ENCODE peak calls at places on chromosomes 2 and 18, in seven cellular contexts. U is naive thymus-derived CD4-positive, alpha-beta T cell; T is NCI-H748 treated with DMSO at 0.1 percent for 48 hours; Z is smooth muscle cell of the brain vasculature; C is HEK293T; Q is occipital lobe; D is NCI-H526. I is an unnamed sample.

GRCh38 chr2:64708834-64709233 is 55.1 kb upstream of the SERTAD2 start:
- DNase-seq in C (no peak), T (no peak), U (no peak), Q (no peak), D (no peak), Z (no peak), I (no peak)

GRCh38 chr18:55153346-55153745 is 194.1 kb upstream of the CCDC68 start:
- DNase-seq in D (no peak), C (no peak), Q (no peak), Z (no peak), T (no peak), U (no peak), I (no peak)

GRCh38 chr2:74199871-74200305 is 1.5 kb downstream of the MTHFD2 start:
- DNase-seq in D (no peak), Z (no peak), U (no peak), Q (no peak), C (no peak), T (no peak), I (peak; percentile 28)

GRCh38 chr2:176105078-176105726 is 1.9 kb upstream of the HOXD11 start:
- DNase-seq in Q (no peak), D (no peak), T (no peak), U (no peak), Z (no peak), C (no peak), I (peak; percentile 38)

GRCh38 chr2:199206536-199206935 is 251.2 kb downstream of the SATB2 start:
- DNase-seq in U (no peak), Q (no peak), T (peak; percentile 14), Z (no peak), D (no peak), C (no peak), I (no peak)

GRCh38 chr2:147197754-147198153 is 647.1 kb upstream of the ACVR2A start:
- DNase-seq in T (no peak), D (no peak), Z (no peak), U (no peak), Q (no peak), C (no peak), I (no peak)

GRCh38 chr2:28488858-28489575 is 6.8 kb upstream of the PLB1 start:
- DNase-seq in T (no peak), Q (no peak), Z (no peak), U (no peak), C (no peak), D (no peak), I (no peak)

GRCh38 chr2:25418944-25419677 is 77.4 kb upstream of the DNMT3A start:
- DNase-seq in Z (no peak), U (no peak), T (no peak), C (no peak), D (no peak), Q (no peak), I (no peak)

GRCh38 chr18:9053814-9054213 is 48.7 kb upstream of the NDUFV2 start:
- DNase-seq in T (no peak), D (no peak), U (no peak), C (no peak), Z (no peak), Q (no peak), I (no peak)

GRCh38 chr18:61531182-61531581 is 198.0 kb downstream of the CDH20 start:
- DNase-seq in T (no peak), Z (no peak), D (no peak), Q (peak; percentile 12), C (no peak), U (no peak), I (no peak)

GRCh38 chr2:149645391-149645790 is 57.8 kb upstream of the MMADHC start:
- DNase-seq in Z (no peak), C (no peak), T (no peak), D (peak; percentile 1), Q (no peak), U (no peak), I (no peak)

GRCh38 chr2:36397728-36398413 is 42.3 kb downstream of the CRIM1 start:
- DNase-seq in D (no peak), C (no peak), U (no peak), T (no peak), Z (no peak), Q (no peak), I (peak; percentile 79)

GRCh38 chr2:113818382-113818951 is 62.0 kb upstream of the SLC35F5 start:
- DNase-seq in T (no peak), C (peak; percentile 39), Z (peak; percentile 87), D (no peak), Q (no peak), U (no peak), I (peak; percentile 84)

GRCh38 chr18:50720281-50720680 is 99.5 kb downstream of the MRO start:
- DNase-seq in T (no peak), C (no peak), D (no peak), Z (no peak), U (no peak), Q (no peak), I (no peak)

GRCh38 chr2:171811229-171811628 is 82.8 kb downstream of the SLC25A12 start:
- DNase-seq in Z (no peak), C (no peak), U (no peak), T (peak; percentile 62), D (peak; percentile 71), Q (no peak), I (peak; percentile 72)

GRCh38 chr2:225464346-225465025 is 65.0 kb downstream of the NYAP2 start:
- DNase-seq in U (no peak), C (no peak), Q (no peak), D (no peak), T (no peak), Z (no peak), I (peak; percentile 64)

GRCh38 chr2:175154670-175155082 is 13.3 kb downstream of the ATF2 start:
- DNase-seq in C (no peak), T (no peak), Z (peak; percentile 6), U (no peak), Q (no peak), D (no peak), I (no peak)

GRCh38 chr18:11518788-11519685 is 90.4 kb upstream of the SLC35G4 start:
- DNase-seq in U (no peak), C (peak; percentile 68), Z (no peak), T (peak; percentile 3), Q (no peak), D (peak; percentile 65), I (peak; percentile 87)

GRCh38 chr18:74631242-74632087 is 33.8 kb downstream of the ZNF407 start:
- DNase-seq in T (no peak), Q (no peak), D (no peak), Z (no peak), C (no peak), U (no peak), I (no peak)

GRCh38 chr2:105454801-105455485 is 56.1 kb upstream of the FHL2 start:
- DNase-seq in T (no peak), C (no peak), U (no peak), D (no peak), Z (peak; percentile 67), Q (no peak), I (peak; percentile 89)

GRCh38 chr2:63060079-63060482 is 9.5 kb downstream of the OTX1 start:
- DNase-seq in Q (no peak), Z (no peak), U (no peak), D (no peak), C (no peak), T (no peak), I (no peak)

GRCh38 chr2:169822785-169823392 is 1.8 kb downstream of the METTL5 start:
- DNase-seq in U (no peak), Z (no peak), C (no peak), D (no peak), Q (no peak), T (no peak), I (no peak)

GRCh38 chr2:190270298-190270697 is 49.3 kb downstream of the HIBCH start:
- DNase-seq in U (no peak), T (no peak), C (no peak), D (no peak), Z (no peak), Q (no peak), I (peak; percentile 83)

GRCh38 chr2:57396364-57397098 is 650.1 kb upstream of the VRK2 start:
- DNase-seq in Z (no peak), C (no peak), U (no peak), Q (no peak), T (no peak), D (no peak), I (no peak)

GRCh38 chr2:38178142-38178541 is 102.2 kb upstream of the CYP1B1 start:
- DNase-seq in Q (no peak), D (no peak), Z (peak; percentile 50), T (no peak), U (no peak), C (no peak), I (no peak)

GRCh38 chr18:3649559-3650426 is 199.8 kb downstream of the TGIF1 start:
- DNase-seq in U (no peak), T (no peak), D (no peak), Q (no peak), C (no peak), Z (no peak), I (no peak)

GRCh38 chr2:99777266-99777640 is 287.4 kb upstream of the REV1 start:
- DNase-seq in C (no peak), T (no peak), U (no peak), Q (no peak), D (no peak), Z (no peak), I (no peak)

GRCh38 chr18:76847926-76848325 is 25.6 kb downstream of the ZNF236 start:
- DNase-seq in Q (no peak), C (peak; percentile 26), Z (no peak), T (no peak), U (no peak), D (no peak), I (peak; percentile 34)

GRCh38 chr18:79525556-79526467 is 130.1 kb downstream of the NFATC1 start:
- DNase-seq in Q (no peak), Z (no peak), U (no peak), C (no peak), T (no peak), D (peak; percentile 48), I (no peak)

GRCh38 chr2:19189391-19189790 is 169.0 kb downstream of the OSR1 start:
- DNase-seq in C (no peak), Q (no peak), T (no peak), D (no peak), Z (no peak), U (no peak), I (no peak)

GRCh38 chr2:134406311-134406710 is 152.4 kb downstream of the MGAT5 start:
- DNase-seq in D (no peak), U (no peak), Q (no peak), C (no peak), Z (no peak), T (no peak), I (peak; percentile 12)

GRCh38 chr2:57947398-57947797 is 99.2 kb upstream of the VRK2 start:
- DNase-seq in D (no peak), C (no peak), Z (no peak), T (no peak), U (no peak), Q (no peak), I (no peak)

GRCh38 chr2:130813722-130814121 is 23.0 kb upstream of the ARHGEF4 start:
- DNase-seq in Z (no peak), C (no peak), U (no peak), Q (no peak), T (no peak), D (peak; percentile 60), I (no peak)

GRCh38 chr2:177028296-177028695 is 184.3 kb upstream of the HNRNPA3 start:
- DNase-seq in Z (no peak), T (no peak), D (no peak), C (no peak), Q (no peak), U (no peak), I (no peak)

GRCh38 chr18:30730915-30731314 is 311.6 kb downstream of the DSC3 start:
- DNase-seq in C (no peak), T (no peak), D (no peak), Z (no peak), Q (no peak), U (no peak), I (no peak)

GRCh38 chr2:166716968-166717367 is 171.3 kb upstream of the XIRP2 start:
- DNase-seq in T (no peak), D (no peak), Z (no peak), U (no peak), Q (no peak), C (no peak), I (no peak)

GRCh38 chr2:3612639-3613523 is 18.0 kb downstream of the COLEC11 start:
- DNase-seq in U (no peak), C (no peak), Q (no peak), Z (no peak), D (no peak), T (no peak), I (no peak)

GRCh38 chr18:24878289-24878688 is 417.9 kb downstream of the HRH4 start:
- DNase-seq in Z (peak; percentile 33), Q (no peak), C (peak; percentile 50), U (no peak), T (peak; percentile 65), D (peak; percentile 40), I (peak; percentile 62)

I was measured in DMS53.